ENCODE peak calls at places on chromosome 11, in five cellular contexts. One of them, this sample, is unnamed.

GRCh38 chr11:5303643-5304042 is 1.9 kb upstream of the OR51B4 start:
- DNase-seq in transverse colon: no peak
- DNase-seq in CD8-positive, alpha-beta T cell: no peak
- DNase-seq in heart right ventricle: no peak
- DNase-seq in H1: no peak
- DNase-seq in this sample: no peak

GRCh38 chr11:65116370-65117205 is 913 bp downstream of the ZNHIT2 start:
- DNase-seq in heart right ventricle: no peak
- DNase-seq in H1: peak; percentile 66
- DNase-seq in CD8-positive, alpha-beta T cell: peak; percentile 43
- DNase-seq in transverse colon: no peak
- DNase-seq in this sample: peak; percentile 59

GRCh38 chr11:64000026-64000739 is 13.9 kb downstream of the OTUB1 start:
- DNase-seq in heart right ventricle: peak; percentile 77
- DNase-seq in H1: peak; percentile 91
- DNase-seq in CD8-positive, alpha-beta T cell: peak; percentile 45
- DNase-seq in transverse colon: peak; percentile 71
- DNase-seq in this sample: peak; percentile 78

GRCh38 chr11:46127150-46127638 is 5.9 kb upstream of the PHF21A start:
- DNase-seq in CD8-positive, alpha-beta T cell: peak; percentile 23
- DNase-seq in transverse colon: peak; percentile 47
- DNase-seq in heart right ventricle: no peak
- DNase-seq in H1: no peak
- DNase-seq in this sample: peak; percentile 44

GRCh38 chr11:21806982-21807749 is 385.7 kb upstream of the ANO5 start:
- DNase-seq in H1: no peak
- DNase-seq in transverse colon: no peak
- DNase-seq in CD8-positive, alpha-beta T cell: no peak
- DNase-seq in heart right ventricle: no peak
- DNase-seq in this sample: no peak

GRCh38 chr11:34585870-34586654 is 34.8 kb upstream of the EHF start:
- DNase-seq in CD8-positive, alpha-beta T cell: no peak
- DNase-seq in H1: no peak
- DNase-seq in transverse colon: no peak
- DNase-seq in heart right ventricle: no peak
- DNase-seq in this sample: no peak

GRCh38 chr11:114395776-114396175 is 4.5 kb downstream of the C11orf71 start:
- DNase-seq in heart right ventricle: no peak
- DNase-seq in CD8-positive, alpha-beta T cell: no peak
- DNase-seq in transverse colon: no peak
- DNase-seq in H1: no peak
- DNase-seq in this sample: no peak

GRCh38 chr11:60762851-60763691 is 6.4 kb downstream of the MS4A15 start:
- DNase-seq in heart right ventricle: no peak
- DNase-seq in transverse colon: no peak
- DNase-seq in H1: no peak
- DNase-seq in CD8-positive, alpha-beta T cell: no peak
- DNase-seq in this sample: no peak

GRCh38 chr11:125496465-125496817 is 376 bp upstream of the FEZ1 start:
- DNase-seq in transverse colon: no peak
- DNase-seq in heart right ventricle: no peak
- DNase-seq in CD8-positive, alpha-beta T cell: no peak
- DNase-seq in H1: no peak
- DNase-seq in this sample: no peak

GRCh38 chr11:130819561-130819960 is 96.7 kb downstream of the SNX19 start:
- DNase-seq in CD8-positive, alpha-beta T cell: no peak
- DNase-seq in heart right ventricle: no peak
- DNase-seq in H1: no peak
- DNase-seq in transverse colon: no peak
- DNase-seq in this sample: no peak

GRCh38 chr11:75946531-75947530 is 131.8 kb downstream of the UVRAG start:
- DNase-seq in H1: no peak
- DNase-seq in heart right ventricle: no peak
- DNase-seq in CD8-positive, alpha-beta T cell: no peak
- DNase-seq in transverse colon: no peak
- DNase-seq in this sample: no peak

GRCh38 chr11:112526699-112527410 is 266.2 kb upstream of the PLET1 start:
- DNase-seq in heart right ventricle: no peak
- DNase-seq in transverse colon: no peak
- DNase-seq in CD8-positive, alpha-beta T cell: no peak
- DNase-seq in H1: no peak
- DNase-seq in this sample: no peak

GRCh38 chr11:111463276-111463675 is 48.9 kb downstream of the BTG4 start:
- DNase-seq in heart right ventricle: no peak
- DNase-seq in H1: no peak
- DNase-seq in transverse colon: no peak
- DNase-seq in CD8-positive, alpha-beta T cell: no peak
- DNase-seq in this sample: no peak

GRCh38 chr11:45754261-45754709 is 50.7 kb upstream of the SLC35C1 start:
- DNase-seq in heart right ventricle: peak; percentile 63
- DNase-seq in transverse colon: no peak
- DNase-seq in CD8-positive, alpha-beta T cell: no peak
- DNase-seq in H1: no peak
- DNase-seq in this sample: no peak

DNA sequence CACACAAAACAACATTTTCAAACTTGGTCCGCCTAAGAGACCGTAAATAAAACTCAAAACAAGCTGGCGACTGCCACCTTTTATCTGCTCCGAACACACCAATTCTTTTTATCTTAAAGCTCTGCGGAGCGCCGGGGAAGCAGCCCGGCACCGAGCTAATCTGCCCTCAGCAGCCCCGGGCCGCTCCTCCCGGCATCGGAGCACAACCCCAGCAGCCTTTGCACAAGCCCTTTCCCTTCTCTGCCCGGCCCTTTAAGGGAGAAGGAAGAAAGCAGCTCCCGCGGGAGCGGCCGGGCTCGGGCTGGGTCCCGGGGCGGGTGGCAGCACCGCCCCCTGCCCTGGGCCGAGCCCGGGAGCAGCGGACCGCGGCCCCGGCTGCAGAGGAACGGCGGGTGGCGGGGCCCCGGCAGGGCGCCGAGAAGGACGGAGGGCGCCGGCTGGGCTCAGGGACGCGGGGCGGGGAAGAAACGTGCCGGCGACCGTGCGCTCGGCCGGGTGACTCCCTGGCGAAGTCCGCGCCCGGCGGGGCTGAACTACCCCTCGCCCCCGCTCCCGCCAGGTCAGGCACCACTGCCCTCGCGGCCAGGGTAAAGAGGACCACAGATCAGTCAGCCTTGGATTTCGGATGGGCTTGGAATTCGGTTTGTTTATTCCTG is 133.5 kb upstream of the C11orf58 start:
- DNase-seq in transverse colon: peak; percentile 59
- DNase-seq in CD8-positive, alpha-beta T cell: no peak
- DNase-seq in H1: peak; percentile 71
- DNase-seq in heart right ventricle: peak; percentile 67
- DNase-seq in this sample: no peak
- H3K27me3 ChIP-seq in transverse colon: peaks cover 99% of the 10 kb centered on the region
- H3K27me3 ChIP-seq in CD8-positive, alpha-beta T cell: peaks cover 32% of the 10 kb centered on the region
- H3K27me3 ChIP-seq in H1: peaks cover 92% of the 10 kb centered on the region
- H3K27me3 ChIP-seq in heart right ventricle: no peaks in the 10 kb centered on the region
- H3K27me3 ChIP-seq in this sample: peaks cover 57% of the 10 kb centered on the region

GRCh38 chr11:19050281-19050680 is 10.2 kb downstream of the MRGPRX2 start:
- DNase-seq in H1: no peak
- DNase-seq in transverse colon: no peak
- DNase-seq in CD8-positive, alpha-beta T cell: no peak
- DNase-seq in heart right ventricle: no peak
- DNase-seq in this sample: no peak
- H3K27me3 ChIP-seq in H1: no peaks in the 10 kb centered on the region
- H3K27me3 ChIP-seq in transverse colon: no peaks in the 10 kb centered on the region
- H3K27me3 ChIP-seq in CD8-positive, alpha-beta T cell: no peaks in the 10 kb centered on the region
- H3K27me3 ChIP-seq in heart right ventricle: no peaks in the 10 kb centered on the region
- H3K27me3 ChIP-seq in this sample: no peaks in the 10 kb centered on the region

DNA sequence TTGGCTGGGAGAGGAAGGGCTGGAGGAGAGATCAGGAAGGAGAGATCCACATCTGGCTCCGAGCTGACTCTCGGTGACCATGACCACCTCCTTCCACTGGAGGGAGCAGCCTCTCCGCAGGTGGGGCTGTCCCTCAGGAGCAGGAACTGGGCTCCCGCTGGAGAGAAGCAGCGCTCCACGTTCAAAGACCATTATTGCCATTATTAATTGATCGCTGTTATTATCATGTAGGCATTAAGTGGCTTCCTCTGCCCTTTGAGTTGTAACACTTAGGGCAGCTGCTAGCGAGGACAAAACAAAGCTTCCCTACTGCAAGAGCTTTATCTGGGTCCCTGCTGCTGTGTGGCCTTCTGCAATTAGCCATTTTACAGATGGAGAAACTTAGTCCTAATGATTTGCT is 251.9 kb downstream of the ST3GAL4 start:
- DNase-seq in heart right ventricle: peak; percentile 31
- DNase-seq in H1: peak; percentile 78
- DNase-seq in transverse colon: peak; percentile 25
- DNase-seq in CD8-positive, alpha-beta T cell: no peak
- DNase-seq in this sample: no peak
- H3K27me3 ChIP-seq in heart right ventricle: peaks cover 67% of the 10 kb centered on the region
- H3K27me3 ChIP-seq in H1: no peaks in the 10 kb centered on the region
- H3K27me3 ChIP-seq in transverse colon: peaks cover 22% of the 10 kb centered on the region
- H3K27me3 ChIP-seq in CD8-positive, alpha-beta T cell: no peaks in the 10 kb centered on the region
- H3K27me3 ChIP-seq in this sample: no peaks in the 10 kb centered on the region

GRCh38 chr11:126528075-126528474 is 172.6 kb downstream of the ST3GAL4 start:
- DNase-seq in CD8-positive, alpha-beta T cell: no peak
- DNase-seq in heart right ventricle: no peak
- DNase-seq in H1: no peak
- DNase-seq in transverse colon: no peak
- DNase-seq in this sample: no peak
- H3K27me3 ChIP-seq in CD8-positive, alpha-beta T cell: no peaks in the 10 kb centered on the region
- H3K27me3 ChIP-seq in heart right ventricle: peaks cover 16% of the 10 kb centered on the region
- H3K27me3 ChIP-seq in H1: no peaks in the 10 kb centered on the region
- H3K27me3 ChIP-seq in transverse colon: no peaks in the 10 kb centered on the region
- H3K27me3 ChIP-seq in this sample: no peaks in the 10 kb centered on the region